ENCODE peak calls at places on chromosomes 1 and 21, in eight cellular contexts. One of them, this sample, is unnamed. For H3K36me3, the result is how much of the 10 kb centered on the place peaks cover.

GRCh38 chr1:197481101-197481500 is 213.0 kb downstream of the CRB1 start:
- DNase-seq in adrenal gland: no peak
- DNase-seq in mucosa of descending colon: no peak
- DNase-seq in left lung: no peak
- DNase-seq in PC-9: no peak
- DNase-seq in left ventricle myocardium inferior: no peak
- DNase-seq in uterus: no peak
- DNase-seq in HepG2: no peak
- DNase-seq in this sample: no peak

GRCh38 chr1:4868521-4868920 is 214.1 kb downstream of the AJAP1 start:
- DNase-seq in adrenal gland: no peak
- DNase-seq in mucosa of descending colon: no peak
- DNase-seq in left lung: no peak
- DNase-seq in PC-9: no peak
- DNase-seq in left ventricle myocardium inferior: no peak
- DNase-seq in uterus: no peak
- DNase-seq in HepG2: no peak
- DNase-seq in this sample: no peak

GRCh38 chr1:156414440-156415064 is 45.5 kb downstream of the RHBG start:
- DNase-seq in adrenal gland: no peak
- DNase-seq in mucosa of descending colon: no peak
- DNase-seq in left lung: no peak
- DNase-seq in PC-9: no peak
- DNase-seq in left ventricle myocardium inferior: no peak
- DNase-seq in uterus: no peak
- DNase-seq in HepG2: no peak
- DNase-seq in this sample: no peak

GRCh38 chr1:29686012-29686930 is 449.9 kb downstream of the PTPRU start:
- DNase-seq in adrenal gland: no peak
- DNase-seq in mucosa of descending colon: no peak
- DNase-seq in left lung: no peak
- DNase-seq in PC-9: no peak
- DNase-seq in left ventricle myocardium inferior: no peak
- DNase-seq in uterus: no peak
- DNase-seq in HepG2: no peak
- DNase-seq in this sample: no peak

GRCh38 chr1:241465673-241466072 is 53.9 kb downstream of the FH start:
- DNase-seq in adrenal gland: no peak
- DNase-seq in mucosa of descending colon: no peak
- DNase-seq in left lung: no peak
- DNase-seq in PC-9: no peak
- DNase-seq in left ventricle myocardium inferior: no peak
- DNase-seq in uterus: no peak
- DNase-seq in HepG2: no peak
- DNase-seq in this sample: no peak

GRCh38 chr1:236768601-236769000 is 26.5 kb upstream of the MTR start:
- DNase-seq in adrenal gland: no peak
- DNase-seq in mucosa of descending colon: no peak
- DNase-seq in left lung: no peak
- DNase-seq in PC-9: no peak
- DNase-seq in left ventricle myocardium inferior: no peak
- DNase-seq in uterus: no peak
- DNase-seq in HepG2: no peak
- DNase-seq in this sample: no peak

GRCh38 chr1:66327582-66327981 is 206.4 kb upstream of the SGIP1 start:
- DNase-seq in adrenal gland: no peak
- DNase-seq in mucosa of descending colon: no peak
- DNase-seq in left lung: no peak
- DNase-seq in PC-9: no peak
- DNase-seq in left ventricle myocardium inferior: no peak
- DNase-seq in uterus: no peak
- DNase-seq in HepG2: no peak
- DNase-seq in this sample: no peak

GRCh38 chr21:17467392-17467791 is 45.5 kb upstream of the CXADR start:
- DNase-seq in adrenal gland: no peak
- DNase-seq in mucosa of descending colon: no peak
- DNase-seq in left lung: no peak
- DNase-seq in PC-9: no peak
- DNase-seq in left ventricle myocardium inferior: no peak
- DNase-seq in uterus: no peak
- DNase-seq in HepG2: peak
- DNase-seq in this sample: no peak

GRCh38 chr1:161943713-161944112 is 80.0 kb downstream of the OLFML2B start:
- DNase-seq in adrenal gland: no peak
- DNase-seq in mucosa of descending colon: no peak
- DNase-seq in left lung: no peak
- DNase-seq in PC-9: no peak
- DNase-seq in left ventricle myocardium inferior: no peak
- DNase-seq in uterus: no peak
- DNase-seq in HepG2: no peak
- DNase-seq in this sample: no peak

GRCh38 chr1:28056129-28056925 is 32.1 kb downstream of the EYA3 start:
- DNase-seq in adrenal gland: no peak
- DNase-seq in mucosa of descending colon: no peak
- DNase-seq in left lung: peak
- DNase-seq in PC-9: no peak
- DNase-seq in left ventricle myocardium inferior: no peak
- DNase-seq in uterus: no peak
- DNase-seq in HepG2: no peak
- DNase-seq in this sample: peak

GRCh38 chr1:196437671-196438070 is 170.6 kb downstream of the KCNT2 start:
- DNase-seq in adrenal gland: no peak
- DNase-seq in mucosa of descending colon: no peak
- DNase-seq in left lung: no peak
- DNase-seq in PC-9: no peak
- DNase-seq in left ventricle myocardium inferior: no peak
- DNase-seq in uterus: no peak
- DNase-seq in HepG2: no peak
- DNase-seq in this sample: no peak

GRCh38 chr21:15825699-15826098 is 95.9 kb downstream of the USP25 start:
- DNase-seq in adrenal gland: no peak
- DNase-seq in mucosa of descending colon: no peak
- DNase-seq in left lung: no peak
- DNase-seq in PC-9: no peak
- DNase-seq in left ventricle myocardium inferior: no peak
- DNase-seq in uterus: no peak
- DNase-seq in HepG2: no peak
- DNase-seq in this sample: no peak

GRCh38 chr1:2353907-2354438 is 37.4 kb downstream of the MORN1 start:
- DNase-seq in adrenal gland: no peak
- DNase-seq in mucosa of descending colon: no peak
- DNase-seq in left lung: no peak
- DNase-seq in PC-9: no peak
- DNase-seq in left ventricle myocardium inferior: peak
- DNase-seq in uterus: no peak
- DNase-seq in HepG2: no peak
- DNase-seq in this sample: no peak

GRCh38 chr1:68977211-68977610 is 480.3 kb upstream of the DEPDC1 start:
- DNase-seq in adrenal gland: no peak
- DNase-seq in mucosa of descending colon: no peak
- DNase-seq in left lung: no peak
- DNase-seq in PC-9: no peak
- DNase-seq in left ventricle myocardium inferior: no peak
- DNase-seq in uterus: no peak
- DNase-seq in HepG2: no peak
- DNase-seq in this sample: no peak

GRCh38 chr1:43042773-43043470 is 84.3 kb upstream of the SLC2A1 start:
- DNase-seq in adrenal gland: no peak
- DNase-seq in mucosa of descending colon: no peak
- DNase-seq in left lung: no peak
- DNase-seq in PC-9: no peak
- DNase-seq in left ventricle myocardium inferior: no peak
- DNase-seq in uterus: no peak
- DNase-seq in HepG2: no peak
- DNase-seq in this sample: no peak

GRCh38 chr1:162854245-162854860 is 6.6 kb downstream of the CCDC190 start:
- DNase-seq in adrenal gland: peak
- DNase-seq in mucosa of descending colon: peak
- DNase-seq in left lung: peak
- DNase-seq in PC-9: peak
- DNase-seq in left ventricle myocardium inferior: peak
- DNase-seq in uterus: peak
- DNase-seq in HepG2: peak
- DNase-seq in this sample: peak

GRCh38 chr1:87852410-87853202 is 523.9 kb downstream of the LMO4 start:
- DNase-seq in adrenal gland: no peak
- DNase-seq in mucosa of descending colon: no peak
- DNase-seq in left lung: peak
- DNase-seq in PC-9: no peak
- DNase-seq in left ventricle myocardium inferior: no peak
- DNase-seq in uterus: no peak
- DNase-seq in HepG2: no peak
- DNase-seq in this sample: no peak

GRCh38 chr1:176880954-176881595 is 283.4 kb downstream of the ASTN1 start:
- DNase-seq in adrenal gland: peak
- DNase-seq in mucosa of descending colon: peak
- DNase-seq in left lung: peak
- DNase-seq in PC-9: no peak
- DNase-seq in left ventricle myocardium inferior: peak
- DNase-seq in uterus: peak
- DNase-seq in HepG2: peak
- DNase-seq in this sample: no peak

GRCh38 chr1:112997781-112998180 is 41.8 kb upstream of the SLC16A1 start:
- DNase-seq in adrenal gland: no peak
- DNase-seq in mucosa of descending colon: no peak
- DNase-seq in left lung: no peak
- DNase-seq in PC-9: no peak
- DNase-seq in left ventricle myocardium inferior: no peak
- DNase-seq in uterus: peak
- DNase-seq in HepG2: no peak
- DNase-seq in this sample: no peak

GRCh38 chr21:41458559-41458958 is 32.5 kb downstream of the MX1 start:
- DNase-seq in adrenal gland: no peak
- DNase-seq in mucosa of descending colon: no peak
- DNase-seq in left lung: no peak
- DNase-seq in PC-9: no peak
- DNase-seq in left ventricle myocardium inferior: no peak
- DNase-seq in uterus: no peak
- DNase-seq in HepG2: no peak
- DNase-seq in this sample: no peak

GRCh38 chr1:75083848-75084514 is 50.2 kb upstream of the LHX8 start:
- DNase-seq in adrenal gland: no peak
- DNase-seq in mucosa of descending colon: no peak
- DNase-seq in left lung: no peak
- DNase-seq in PC-9: no peak
- DNase-seq in left ventricle myocardium inferior: no peak
- DNase-seq in uterus: no peak
- DNase-seq in HepG2: no peak
- DNase-seq in this sample: no peak

DNA sequence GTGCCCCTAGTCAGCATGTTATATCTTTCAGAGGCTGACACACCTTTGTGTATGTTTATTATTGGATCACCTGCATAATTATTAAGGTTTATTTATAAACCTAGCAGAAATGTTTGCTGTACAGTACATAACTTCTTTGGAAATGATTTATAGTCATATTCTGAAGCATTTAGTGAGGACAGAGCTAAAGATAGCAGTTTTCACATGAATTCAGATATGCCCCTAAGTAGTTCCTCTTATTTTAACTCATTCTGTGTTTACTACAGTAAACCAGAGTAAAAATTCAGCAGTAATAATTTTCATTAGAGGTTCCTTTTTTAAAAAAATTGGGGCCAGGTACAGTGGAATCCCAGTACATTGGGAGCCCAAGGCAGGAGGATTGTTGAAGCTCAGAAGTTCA is 21.4 kb upstream of the BMP8A start:
- DNase-seq in adrenal gland: no peak
- DNase-seq in mucosa of descending colon: no peak
- DNase-seq in left lung: no peak
- DNase-seq in PC-9: no peak
- DNase-seq in left ventricle myocardium inferior: no peak
- DNase-seq in uterus: no peak
- DNase-seq in HepG2: no peak
- DNase-seq in this sample: no peak
- H3K36me3 ChIP-seq in adrenal gland: under half
- H3K36me3 ChIP-seq in mucosa of descending colon: under half
- H3K36me3 ChIP-seq in left lung: half or more
- H3K36me3 ChIP-seq in PC-9: under half
- H3K36me3 ChIP-seq in left ventricle myocardium inferior: half or more
- H3K36me3 ChIP-seq in uterus: under half
- H3K36me3 ChIP-seq in HepG2: half or more
- H3K36me3 ChIP-seq in this sample: under half

GRCh38 chr21:44873356-44874239 is at the start of gene PTTG1IP:
- DNase-seq in adrenal gland: peak
- DNase-seq in mucosa of descending colon: peak
- DNase-seq in left lung: peak
- DNase-seq in PC-9: peak
- DNase-seq in left ventricle myocardium inferior: peak
- DNase-seq in uterus: peak
- DNase-seq in HepG2: peak
- DNase-seq in this sample: peak

GRCh38 chr21:44870748-44871495 is 2.6 kb downstream of the PTTG1IP start:
- DNase-seq in adrenal gland: peak
- DNase-seq in mucosa of descending colon: peak
- DNase-seq in left lung: peak
- DNase-seq in PC-9: peak
- DNase-seq in left ventricle myocardium inferior: peak
- DNase-seq in uterus: no peak
- DNase-seq in HepG2: peak
- DNase-seq in this sample: no peak

GRCh38 chr21:44872568-44873355 is 728 bp downstream of the PTTG1IP start:
- DNase-seq in adrenal gland: peak
- DNase-seq in mucosa of descending colon: peak
- DNase-seq in left lung: peak
- DNase-seq in PC-9: no peak
- DNase-seq in left ventricle myocardium inferior: peak
- DNase-seq in uterus: peak
- DNase-seq in HepG2: no peak
- DNase-seq in this sample: no peak

GRCh38 chr21:44871576-44872265 is 1.8 kb downstream of the PTTG1IP start:
- DNase-seq in adrenal gland: peak
- DNase-seq in mucosa of descending colon: peak
- DNase-seq in left lung: peak
- DNase-seq in PC-9: peak
- DNase-seq in left ventricle myocardium inferior: no peak
- DNase-seq in uterus: peak
- DNase-seq in HepG2: peak
- DNase-seq in this sample: no peak

GRCh38 chr21:44872266-44872567 is 1.3 kb downstream of the PTTG1IP start:
- DNase-seq in adrenal gland: no peak
- DNase-seq in mucosa of descending colon: no peak
- DNase-seq in left lung: no peak
- DNase-seq in PC-9: peak
- DNase-seq in left ventricle myocardium inferior: no peak
- DNase-seq in uterus: no peak
- DNase-seq in HepG2: peak
- DNase-seq in this sample: no peak
- TF ChIP-seq CTCF in adrenal gland: no peak
- TF ChIP-seq CTCF in mucosa of descending colon: no peak
- TF ChIP-seq CTCF in left lung: no peak
- TF ChIP-seq CTCF in PC-9: peak
- TF ChIP-seq CTCF in left ventricle myocardium inferior: no peak
- TF ChIP-seq CTCF in uterus: no peak
- TF ChIP-seq CTCF in HepG2: no peak
- TF ChIP-seq CTCF in this sample: no peak

GRCh38 chr1:7171168-7171567 is 385.9 kb downstream of the CAMTA1 start:
- DNase-seq in adrenal gland: no peak
- DNase-seq in mucosa of descending colon: no peak
- DNase-seq in left lung: no peak
- DNase-seq in PC-9: no peak
- DNase-seq in left ventricle myocardium inferior: no peak
- DNase-seq in uterus: no peak
- DNase-seq in HepG2: no peak
- DNase-seq in this sample: no peak
- H3K36me3 ChIP-seq in adrenal gland: under half
- H3K36me3 ChIP-seq in mucosa of descending colon: under half
- H3K36me3 ChIP-seq in left lung: under half
- H3K36me3 ChIP-seq in PC-9: under half
- H3K36me3 ChIP-seq in left ventricle myocardium inferior: under half
- H3K36me3 ChIP-seq in uterus: under half
- H3K36me3 ChIP-seq in HepG2: under half
- H3K36me3 ChIP-seq in this sample: under half

GRCh38 chr1:62335656-62336055 is 16.4 kb upstream of the KANK4 start:
- DNase-seq in adrenal gland: no peak
- DNase-seq in mucosa of descending colon: no peak
- DNase-seq in left lung: no peak
- DNase-seq in PC-9: no peak
- DNase-seq in left ventricle myocardium inferior: no peak
- DNase-seq in uterus: no peak
- DNase-seq in HepG2: no peak
- DNase-seq in this sample: no peak
- TF ChIP-seq CTCF in adrenal gland: no peak
- TF ChIP-seq CTCF in mucosa of descending colon: no peak
- TF ChIP-seq CTCF in left lung: no peak
- TF ChIP-seq CTCF in PC-9: no peak
- TF ChIP-seq CTCF in left ventricle myocardium inferior: no peak
- TF ChIP-seq CTCF in uterus: no peak
- TF ChIP-seq CTCF in HepG2: no peak
- TF ChIP-seq CTCF in this sample: no peak

This sample was measured in CD8-positive, alpha-beta T cell.